ENCODE peak calls at places on chromosomes 11 and 22, in nine cellular contexts. One of them, this sample, is unnamed.

GRCh38 chr22:46775364-46775758 is 12.9 kb downstream of the TBC1D22A start:
- DNase-seq in adrenal gland: no peak
- DNase-seq in stomach: no peak
- DNase-seq in sigmoid colon: no peak
- DNase-seq in ovary: no peak
- DNase-seq in tibial artery: no peak
- DNase-seq in left ventricle myocardium inferior: no peak
- DNase-seq in A549: no peak
- DNase-seq in naive thymus-derived CD4-positive, alpha-beta T cell: no peak
- DNase-seq in this sample: no peak

GRCh38 chr11:115276799-115277198 is 227.4 kb downstream of the CADM1 start:
- DNase-seq in adrenal gland: no peak
- DNase-seq in stomach: no peak
- DNase-seq in sigmoid colon: no peak
- DNase-seq in ovary: no peak
- DNase-seq in tibial artery: no peak
- DNase-seq in left ventricle myocardium inferior: no peak
- DNase-seq in A549: no peak
- DNase-seq in naive thymus-derived CD4-positive, alpha-beta T cell: no peak
- DNase-seq in this sample: no peak

GRCh38 chr11:2342557-2342956 is 34.6 kb upstream of the CD81 start:
- DNase-seq in adrenal gland: no peak
- DNase-seq in stomach: no peak
- DNase-seq in sigmoid colon: no peak
- DNase-seq in ovary: no peak
- DNase-seq in tibial artery: no peak
- DNase-seq in left ventricle myocardium inferior: no peak
- DNase-seq in A549: no peak
- DNase-seq in naive thymus-derived CD4-positive, alpha-beta T cell: no peak
- DNase-seq in this sample: no peak

GRCh38 chr11:84218318-84218717 is 932.2 kb upstream of the CCDC90B start:
- DNase-seq in adrenal gland: no peak
- DNase-seq in stomach: no peak
- DNase-seq in sigmoid colon: no peak
- DNase-seq in ovary: no peak
- DNase-seq in tibial artery: no peak
- DNase-seq in left ventricle myocardium inferior: no peak
- DNase-seq in A549: no peak
- DNase-seq in naive thymus-derived CD4-positive, alpha-beta T cell: no peak
- DNase-seq in this sample: no peak

GRCh38 chr11:44577231-44577834 is 11.9 kb downstream of the CD82 start:
- DNase-seq in adrenal gland: no peak
- DNase-seq in stomach: peak; percentile 36
- DNase-seq in sigmoid colon: no peak
- DNase-seq in ovary: no peak
- DNase-seq in tibial artery: no peak
- DNase-seq in left ventricle myocardium inferior: no peak
- DNase-seq in A549: no peak
- DNase-seq in naive thymus-derived CD4-positive, alpha-beta T cell: no peak
- DNase-seq in this sample: no peak

GRCh38 chr11:75384438-75385080 is 14.8 kb upstream of the RPS3 start:
- DNase-seq in adrenal gland: peak; percentile 53
- DNase-seq in stomach: peak; percentile 86
- DNase-seq in sigmoid colon: peak; percentile 87
- DNase-seq in ovary: peak; percentile 85
- DNase-seq in tibial artery: peak; percentile 67
- DNase-seq in left ventricle myocardium inferior: peak; percentile 81
- DNase-seq in A549: peak; percentile 88
- DNase-seq in naive thymus-derived CD4-positive, alpha-beta T cell: peak; percentile 80
- DNase-seq in this sample: peak; percentile 48

GRCh38 chr11:10514210-10514609 is 26.8 kb downstream of the RNF141 start:
- DNase-seq in adrenal gland: no peak
- DNase-seq in stomach: no peak
- DNase-seq in sigmoid colon: no peak
- DNase-seq in ovary: no peak
- DNase-seq in tibial artery: no peak
- DNase-seq in left ventricle myocardium inferior: no peak
- DNase-seq in A549: no peak
- DNase-seq in naive thymus-derived CD4-positive, alpha-beta T cell: no peak
- DNase-seq in this sample: no peak

GRCh38 chr11:67261942-67262681 is 4.2 kb upstream of the GRK2 start:
- DNase-seq in adrenal gland: peak; percentile 31
- DNase-seq in stomach: no peak
- DNase-seq in sigmoid colon: peak; percentile 64
- DNase-seq in ovary: peak; percentile 42
- DNase-seq in tibial artery: peak; percentile 23
- DNase-seq in left ventricle myocardium inferior: no peak
- DNase-seq in A549: no peak
- DNase-seq in naive thymus-derived CD4-positive, alpha-beta T cell: no peak
- DNase-seq in this sample: no peak

GRCh38 chr11:120336641-120337132 is 474 bp downstream of the ARHGEF12 start:
- DNase-seq in adrenal gland: peak; percentile 56
- DNase-seq in stomach: no peak
- DNase-seq in sigmoid colon: peak; percentile 77
- DNase-seq in ovary: no peak
- DNase-seq in tibial artery: no peak
- DNase-seq in left ventricle myocardium inferior: peak; percentile 53
- DNase-seq in A549: peak; percentile 31
- DNase-seq in naive thymus-derived CD4-positive, alpha-beta T cell: no peak
- DNase-seq in this sample: no peak

GRCh38 chr22:45720875-45721378 is 49.3 kb downstream of the ATXN10 start:
- DNase-seq in adrenal gland: no peak
- DNase-seq in stomach: no peak
- DNase-seq in sigmoid colon: no peak
- DNase-seq in ovary: no peak
- DNase-seq in tibial artery: no peak
- DNase-seq in left ventricle myocardium inferior: no peak
- DNase-seq in A549: no peak
- DNase-seq in naive thymus-derived CD4-positive, alpha-beta T cell: no peak
- DNase-seq in this sample: no peak

GRCh38 chr11:68448604-68449011 is 11.9 kb upstream of the PPP6R3 start:
- DNase-seq in adrenal gland: no peak
- DNase-seq in stomach: no peak
- DNase-seq in sigmoid colon: no peak
- DNase-seq in ovary: no peak
- DNase-seq in tibial artery: no peak
- DNase-seq in left ventricle myocardium inferior: no peak
- DNase-seq in A549: no peak
- DNase-seq in naive thymus-derived CD4-positive, alpha-beta T cell: no peak
- DNase-seq in this sample: no peak

GRCh38 chr22:26431151-26431995 is 2.3 kb downstream of the ASPHD2 start:
- DNase-seq in adrenal gland: no peak
- DNase-seq in stomach: no peak
- DNase-seq in sigmoid colon: no peak
- DNase-seq in ovary: no peak
- DNase-seq in tibial artery: no peak
- DNase-seq in left ventricle myocardium inferior: no peak
- DNase-seq in A549: no peak
- DNase-seq in naive thymus-derived CD4-positive, alpha-beta T cell: no peak
- DNase-seq in this sample: no peak

GRCh38 chr22:26430600-26430999 is 1.5 kb downstream of the ASPHD2 start:
- DNase-seq in adrenal gland: no peak
- DNase-seq in stomach: no peak
- DNase-seq in sigmoid colon: no peak
- DNase-seq in ovary: no peak
- DNase-seq in tibial artery: no peak
- DNase-seq in left ventricle myocardium inferior: no peak
- DNase-seq in A549: no peak
- DNase-seq in naive thymus-derived CD4-positive, alpha-beta T cell: no peak
- DNase-seq in this sample: no peak

GRCh38 chr22:26428515-26429457 is at the start of gene ASPHD2:
- DNase-seq in adrenal gland: peak; percentile 44
- DNase-seq in stomach: peak; percentile 73
- DNase-seq in sigmoid colon: peak; percentile 73
- DNase-seq in ovary: peak; percentile 75
- DNase-seq in tibial artery: peak; percentile 33
- DNase-seq in left ventricle myocardium inferior: peak; percentile 41
- DNase-seq in A549: peak; percentile 18
- DNase-seq in naive thymus-derived CD4-positive, alpha-beta T cell: peak; percentile 86
- DNase-seq in this sample: peak; percentile 72

GRCh38 chr22:26426924-26427323 is 2.1 kb upstream of the ASPHD2 start:
- DNase-seq in adrenal gland: no peak
- DNase-seq in stomach: no peak
- DNase-seq in sigmoid colon: no peak
- DNase-seq in ovary: no peak
- DNase-seq in tibial artery: no peak
- DNase-seq in left ventricle myocardium inferior: no peak
- DNase-seq in A549: no peak
- DNase-seq in naive thymus-derived CD4-positive, alpha-beta T cell: no peak
- DNase-seq in this sample: no peak

DNA sequence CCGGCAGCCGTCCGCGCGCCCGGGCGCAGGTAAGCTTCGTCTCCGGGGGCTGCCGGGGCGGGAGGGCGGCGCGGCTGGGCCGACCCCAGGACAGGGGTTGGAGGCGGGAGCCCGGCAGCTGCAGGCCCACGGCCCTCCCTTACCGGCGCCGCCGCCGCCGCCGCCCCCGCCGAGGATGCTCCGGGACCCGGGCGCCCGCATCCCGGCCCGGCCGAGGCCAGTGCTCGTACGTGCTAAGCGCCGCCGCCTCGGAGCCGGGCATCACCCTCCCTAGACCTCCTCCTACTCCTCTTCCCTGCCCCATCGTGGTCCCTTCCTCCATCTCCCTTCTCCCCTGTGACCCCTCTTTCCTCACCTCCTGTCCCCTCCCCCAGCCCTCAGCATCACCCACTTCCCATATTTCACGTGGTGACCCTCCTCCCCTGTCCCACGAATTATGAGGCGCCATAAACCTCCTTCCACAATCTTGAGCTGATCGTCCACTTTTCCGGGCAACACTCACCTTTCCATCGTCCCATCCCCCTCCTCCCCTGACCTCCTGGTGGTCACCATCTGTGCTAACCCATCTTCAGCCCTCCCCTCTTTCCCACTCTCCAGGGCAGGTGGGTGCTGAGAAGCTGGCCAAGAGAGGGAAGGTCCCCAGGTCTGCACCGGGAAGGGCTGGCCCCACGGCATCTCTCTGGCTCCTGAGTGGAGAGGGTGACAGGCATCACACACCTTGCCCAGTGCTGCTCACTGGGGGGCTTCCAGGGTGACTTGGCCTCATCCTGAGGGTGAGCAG is 588 bp downstream of the ASPHD2 start:
- DNase-seq in adrenal gland: no peak
- DNase-seq in stomach: no peak
- DNase-seq in sigmoid colon: no peak
- DNase-seq in ovary: no peak
- DNase-seq in tibial artery: no peak
- DNase-seq in left ventricle myocardium inferior: no peak
- DNase-seq in A549: no peak
- DNase-seq in naive thymus-derived CD4-positive, alpha-beta T cell: no peak
- DNase-seq in this sample: no peak
- H3K4me3 ChIP-seq in adrenal gland: peak overlapping the region; percentile 73
- H3K4me3 ChIP-seq in stomach: peak overlapping the region; percentile 70
- H3K4me3 ChIP-seq in sigmoid colon: peak overlapping the region; percentile 12
- H3K4me3 ChIP-seq in ovary: peak overlapping the region; percentile 38
- H3K4me3 ChIP-seq in tibial artery: peak overlapping the region; percentile 48
- H3K4me3 ChIP-seq in left ventricle myocardium inferior: peak overlapping the region; percentile 70
- H3K4me3 ChIP-seq in A549: peak overlapping the region; percentile 72
- H3K4me3 ChIP-seq in naive thymus-derived CD4-positive, alpha-beta T cell: peak overlapping the region; percentile 62
- H3K4me3 ChIP-seq in this sample: peak overlapping the region; percentile 51

GRCh38 chr11:48216510-48216909 is at the start of gene OR4B1:
- DNase-seq in adrenal gland: no peak
- DNase-seq in stomach: no peak
- DNase-seq in sigmoid colon: no peak
- DNase-seq in ovary: no peak
- DNase-seq in tibial artery: no peak
- DNase-seq in left ventricle myocardium inferior: no peak
- DNase-seq in A549: no peak
- DNase-seq in naive thymus-derived CD4-positive, alpha-beta T cell: no peak
- DNase-seq in this sample: no peak
- H3K9me3 ChIP-seq in adrenal gland: no peaks in the 10 kb centered on the region
- H3K9me3 ChIP-seq in stomach: no peaks in the 10 kb centered on the region
- H3K9me3 ChIP-seq in sigmoid colon: no peaks in the 10 kb centered on the region
- H3K9me3 ChIP-seq in ovary: no peaks in the 10 kb centered on the region
- H3K9me3 ChIP-seq in tibial artery: no peaks in the 10 kb centered on the region
- H3K9me3 ChIP-seq in left ventricle myocardium inferior: no peaks in the 10 kb centered on the region
- H3K9me3 ChIP-seq in A549: no peaks in the 10 kb centered on the region
- H3K9me3 ChIP-seq in naive thymus-derived CD4-positive, alpha-beta T cell: no peaks in the 10 kb centered on the region
- H3K9me3 ChIP-seq in this sample: no peaks in the 10 kb centered on the region

GRCh38 chr22:17143826-17144225 is 15.3 kb downstream of the HDHD5 start:
- DNase-seq in adrenal gland: no peak
- DNase-seq in stomach: no peak
- DNase-seq in sigmoid colon: no peak
- DNase-seq in ovary: no peak
- DNase-seq in tibial artery: no peak
- DNase-seq in left ventricle myocardium inferior: no peak
- DNase-seq in A549: no peak
- DNase-seq in naive thymus-derived CD4-positive, alpha-beta T cell: no peak
- DNase-seq in this sample: no peak

GRCh38 chr22:17140826-17141771 is 18.0 kb downstream of the HDHD5 start:
- DNase-seq in adrenal gland: no peak
- DNase-seq in stomach: no peak
- DNase-seq in sigmoid colon: peak; percentile 18
- DNase-seq in ovary: no peak
- DNase-seq in tibial artery: no peak
- DNase-seq in left ventricle myocardium inferior: no peak
- DNase-seq in A549: no peak
- DNase-seq in naive thymus-derived CD4-positive, alpha-beta T cell: no peak
- DNase-seq in this sample: no peak

GRCh38 chr22:17149073-17149815 is 9.8 kb downstream of the HDHD5 start:
- DNase-seq in adrenal gland: no peak
- DNase-seq in stomach: peak; percentile 62
- DNase-seq in sigmoid colon: peak; percentile 32
- DNase-seq in ovary: no peak
- DNase-seq in tibial artery: no peak
- DNase-seq in left ventricle myocardium inferior: no peak
- DNase-seq in A549: no peak
- DNase-seq in naive thymus-derived CD4-positive, alpha-beta T cell: no peak
- DNase-seq in this sample: no peak

GRCh38 chr22:17143101-17143500 is 16.0 kb downstream of the HDHD5 start:
- DNase-seq in adrenal gland: no peak
- DNase-seq in stomach: no peak
- DNase-seq in sigmoid colon: peak; percentile 46
- DNase-seq in ovary: no peak
- DNase-seq in tibial artery: no peak
- DNase-seq in left ventricle myocardium inferior: no peak
- DNase-seq in A549: no peak
- DNase-seq in naive thymus-derived CD4-positive, alpha-beta T cell: no peak
- DNase-seq in this sample: no peak

GRCh38 chr22:17145021-17145680 is 13.9 kb downstream of the HDHD5 start:
- DNase-seq in adrenal gland: no peak
- DNase-seq in stomach: no peak
- DNase-seq in sigmoid colon: no peak
- DNase-seq in ovary: no peak
- DNase-seq in tibial artery: no peak
- DNase-seq in left ventricle myocardium inferior: no peak
- DNase-seq in A549: no peak
- DNase-seq in naive thymus-derived CD4-positive, alpha-beta T cell: no peak
- DNase-seq in this sample: no peak
- H3K27ac ChIP-seq in adrenal gland: no peak overlapping the region
- H3K27ac ChIP-seq in stomach: no peak overlapping the region
- H3K27ac ChIP-seq in sigmoid colon: no peak overlapping the region
- H3K27ac ChIP-seq in ovary: no peak overlapping the region
- H3K27ac ChIP-seq in tibial artery: no peak overlapping the region
- H3K27ac ChIP-seq in left ventricle myocardium inferior: no peak overlapping the region
- H3K27ac ChIP-seq in A549: no peak overlapping the region
- H3K27ac ChIP-seq in naive thymus-derived CD4-positive, alpha-beta T cell: no peak overlapping the region
- H3K27ac ChIP-seq in this sample: no peak overlapping the region

DNA sequence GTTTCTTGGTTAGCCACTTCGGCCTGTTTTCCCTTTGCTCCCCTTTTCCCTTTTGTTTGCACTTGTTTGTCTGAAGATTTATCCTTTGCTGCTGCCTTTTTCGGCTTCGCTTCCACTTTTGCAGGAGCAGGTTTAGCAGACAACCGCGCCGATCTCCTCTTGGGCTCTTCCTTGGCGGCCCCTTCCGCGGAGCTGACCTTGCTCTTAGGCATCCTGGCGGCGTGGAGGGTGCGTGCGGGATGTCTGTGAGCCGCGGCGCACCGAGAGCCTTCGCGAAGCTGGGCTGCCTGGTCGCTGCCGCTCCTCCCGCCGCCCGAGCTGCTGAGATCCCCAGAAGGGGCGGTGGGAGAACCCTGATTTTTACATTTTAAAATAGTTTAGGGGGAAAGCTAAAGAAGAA is 105.3 kb upstream of the RRM1 start:
- DNase-seq in adrenal gland: peak; percentile 18
- DNase-seq in stomach: no peak
- DNase-seq in sigmoid colon: peak; percentile 70
- DNase-seq in ovary: peak; percentile 67
- DNase-seq in tibial artery: no peak
- DNase-seq in left ventricle myocardium inferior: no peak
- DNase-seq in A549: no peak
- DNase-seq in naive thymus-derived CD4-positive, alpha-beta T cell: no peak
- DNase-seq in this sample: no peak
- H3K4me3 ChIP-seq in adrenal gland: peak overlapping the region; percentile 33
- H3K4me3 ChIP-seq in stomach: peak overlapping the region; percentile 11
- H3K4me3 ChIP-seq in sigmoid colon: no peak overlapping the region
- H3K4me3 ChIP-seq in ovary: peak overlapping the region; percentile 12
- H3K4me3 ChIP-seq in tibial artery: no peak overlapping the region
- H3K4me3 ChIP-seq in left ventricle myocardium inferior: no peak overlapping the region
- H3K4me3 ChIP-seq in A549: no peak overlapping the region
- H3K4me3 ChIP-seq in naive thymus-derived CD4-positive, alpha-beta T cell: no peak overlapping the region
- H3K4me3 ChIP-seq in this sample: no peak overlapping the region